ENCODE peak calls at places on chromosomes 5 and 9, in four cellular contexts. Z is BE2C, F is Caki2, P is iris pigment epithelial cell. V is an unnamed sample.

GRCh38 chr5:67350600-67351315 is 154.2 kb upstream of the CD180 start:
- DNase-seq in F (no peak), P (no peak), Z (peak; percentile 49), V (no peak)

GRCh38 chr5:43664641-43665040 is 61.7 kb downstream of the NNT start:
- DNase-seq in P (peak; percentile 15), Z (no peak), F (no peak), V (no peak)

GRCh38 chr5:113343343-113343742 is 91.4 kb downstream of the TSSK1B start:
- DNase-seq in F (no peak), Z (peak; percentile 80), P (peak; percentile 72), V (peak; percentile 75)

GRCh38 chr9:101387871-101388506 is 3.2 kb upstream of the BAAT start:
- DNase-seq in P (peak; percentile 49), Z (peak; percentile 33), F (no peak), V (peak; percentile 53)

GRCh38 chr9:117860849-117861248 is 156.6 kb downstream of the TLR4 start:
- DNase-seq in Z (no peak), P (peak; percentile 3), F (no peak), V (no peak)

GRCh38 chr9:84819446-84819845 is 149.9 kb downstream of the NTRK2 start:
- DNase-seq in P (no peak), Z (no peak), F (no peak), V (no peak)

GRCh38 chr9:5712651-5713360 is 83.9 kb downstream of the RIC1 start:
- DNase-seq in Z (no peak), F (peak; percentile 63), P (no peak), V (no peak)

GRCh38 chr9:112844771-112845542 is 45.7 kb downstream of the SLC46A2 start:
- DNase-seq in P (peak; percentile 58), Z (peak; percentile 77), F (peak; percentile 44), V (peak; percentile 73)

GRCh38 chr5:141484499-141485304 is at the start of gene PCDHGC4:
- DNase-seq in F (no peak), P (peak; percentile 62), Z (peak; percentile 82), V (no peak)

GRCh38 chr5:126445502-126446174 is 22.4 kb downstream of the GRAMD2B start:
- DNase-seq in P (no peak), Z (no peak), F (no peak), V (no peak)

GRCh38 chr5:151682751-151683331 is 3.9 kb downstream of the SPARC start:
- DNase-seq in P (peak; percentile 46), F (no peak), Z (no peak), V (peak; percentile 55)

GRCh38 chr9:114953016-114953415 is 22.6 kb upstream of the TNFSF8 start:
- DNase-seq in Z (no peak), P (no peak), F (no peak), V (no peak)

V was measured in fibroblast of lung.